ENCODE peak calls at places on chromosomes 3 and 15, in eight cellular contexts. Z, H, Q, E, V, T, U and C are unnamed samples.

GRCh38 chr15:50854594-50855490 is 53.6 kb upstream of the AP4E1 start:
- DNase-seq in Z (no peak), H (no peak), Q (no peak), E (no peak), V (no peak), T (no peak), U (no peak), C (no peak)

GRCh38 chr3:13047296-13048165 is 25.7 kb downstream of the IQSEC1 start:
- DNase-seq in Z (no peak), H (no peak), Q (no peak), E (no peak), V (no peak), T (no peak), U (no peak), C (no peak)

GRCh38 chr3:149224736-149225594 is 3.3 kb upstream of the CP start:
- DNase-seq in Z (no peak), H (no peak), Q (peak), E (no peak), V (no peak), T (no peak), U (no peak), C (peak)

GRCh38 chr15:70584838-70585706 is 178.3 kb downstream of the UACA start:
- DNase-seq in Z (peak), H (peak), Q (no peak), E (no peak), V (peak), T (peak), U (peak), C (peak)

GRCh38 chr15:71532994-71533393 is 277.4 kb upstream of the NR2E3 start:
- DNase-seq in Z (no peak), H (peak), Q (peak), E (no peak), V (peak), T (peak), U (peak), C (peak)

GRCh38 chr15:36757189-36757814 is 177.9 kb downstream of the CDIN1 start:
- DNase-seq in Z (no peak), H (no peak), Q (peak), E (no peak), V (no peak), T (no peak), U (peak), C (no peak)

GRCh38 chr15:57890351-57890750 is 175.2 kb downstream of the ALDH1A2 start:
- DNase-seq in Z (no peak), H (no peak), Q (peak), E (no peak), V (no peak), T (no peak), U (no peak), C (no peak)

GRCh38 chr15:68829068-68829467 is 8.4 kb upstream of the ANP32A start:
- DNase-seq in Z (no peak), H (peak), Q (no peak), E (no peak), V (no peak), T (no peak), U (peak), C (no peak)

GRCh38 chr15:58083526-58083925 is 18.0 kb upstream of the ALDH1A2 start:
- DNase-seq in Z (no peak), H (no peak), Q (no peak), E (no peak), V (no peak), T (no peak), U (no peak), C (no peak)

GRCh38 chr3:141578197-141578596 is 91.4 kb downstream of the RASA2 start:
- DNase-seq in Z (no peak), H (no peak), Q (no peak), E (no peak), V (no peak), T (no peak), U (no peak), C (no peak)

GRCh38 chr3:153961498-153961897 is 159.7 kb upstream of the ARHGEF26 start:
- DNase-seq in Z (no peak), H (no peak), Q (no peak), E (no peak), V (no peak), T (peak), U (peak), C (no peak)